ENCODE peak calls at places on chromosomes 2 and 18, in five cellular contexts. J is hippocampal formation, P is NCI-H1092, E is SHP77, H is left colon. W is an unnamed sample.

GRCh38 chr2:183487316-183487715 is 363.1 kb downstream of the NUP35 start:
- DNase-seq in E (no peak), H (no peak), J (no peak), P (no peak), W (no peak)

GRCh38 chr2:128552806-128553551 is 234.3 kb upstream of the HS6ST1 start:
- DNase-seq in H (no peak), P (no peak), J (no peak), E (no peak), W (no peak)

GRCh38 chr2:220277445-220277960 is 650.1 kb downstream of the SLC4A3 start:
- DNase-seq in J (no peak), E (no peak), P (no peak), H (no peak), W (no peak)

GRCh38 chr2:30427606-30428005 is 19.4 kb upstream of the LCLAT1 start:
- DNase-seq in E (no peak), J (no peak), P (no peak), H (no peak), W (no peak)

GRCh38 chr2:68282814-68283812 is 30.8 kb upstream of the PPP3R1 start:
- DNase-seq in E (peak; percentile 60), J (no peak), P (no peak), H (no peak), W (no peak)

GRCh38 chr2:148172131-148172753 is 151.4 kb downstream of the MBD5 start:
- DNase-seq in H (no peak), P (no peak), E (no peak), J (no peak), W (no peak)

GRCh38 chr18:27249933-27250332 is 64.8 kb upstream of the CHST9 start:
- DNase-seq in E (no peak), J (no peak), H (no peak), P (no peak), W (no peak)

GRCh38 chr2:218284106-218284811 is 8.0 kb downstream of the TMBIM1 start:
- DNase-seq in P (no peak), H (peak; percentile 54), E (no peak), J (no peak), W (no peak)

GRCh38 chr2:12741361-12741760 is 24.6 kb downstream of the TRIB2 start:
- DNase-seq in E (no peak), H (no peak), P (no peak), J (no peak), W (no peak)

GRCh38 chr2:198383392-198383791 is 579.0 kb downstream of the PLCL1 start:
- DNase-seq in E (no peak), J (no peak), P (no peak), H (no peak), W (no peak)

GRCh38 chr2:237231593-237231992 is 145.9 kb downstream of the COPS8 start:
- DNase-seq in P (no peak), J (no peak), H (no peak), E (no peak), W (no peak)

GRCh38 chr2:118242216-118242615 is 153.9 kb downstream of the INSIG2 start:
- DNase-seq in P (no peak), J (no peak), H (no peak), E (no peak), W (no peak)

GRCh38 chr2:202756598-202756997 is 115.0 kb downstream of the ICA1L start:
- DNase-seq in J (no peak), E (no peak), H (no peak), P (no peak), W (no peak)

GRCh38 chr2:201261471-201261870 is 1.1 kb downstream of the CASP8 start:
- DNase-seq in H (peak; percentile 61), P (no peak), J (no peak), E (no peak), W (no peak)

GRCh38 chr2:53233759-53234547 is 533.7 kb upstream of the CHAC2 start:
- DNase-seq in E (no peak), J (no peak), H (no peak), P (no peak), W (no peak)

GRCh38 chr2:218983971-218984238 is 1.1 kb downstream of the FEV start:
- DNase-seq in E (no peak), P (no peak), H (no peak), J (no peak), W (no peak)

GRCh38 chr2:212609499-212609898 is 70.9 kb upstream of the ERBB4 start:
- DNase-seq in E (no peak), P (no peak), H (no peak), J (no peak), W (no peak)

GRCh38 chr18:4870177-4870773 is 326.8 kb downstream of the AKAIN1 start:
- DNase-seq in E (no peak), J (no peak), P (no peak), H (no peak), W (no peak)

GRCh38 chr2:66775730-66776422 is 341.0 kb downstream of the MEIS1 start:
- DNase-seq in P (no peak), J (no peak), E (no peak), H (no peak), W (no peak)

GRCh38 chr2:35294636-35295263 is 1060.8 kb upstream of the CRIM1 start:
- DNase-seq in H (no peak), J (no peak), P (no peak), E (no peak), W (no peak)

GRCh38 chr18:58687871-58688308 is 16.6 kb downstream of the MALT1 start:
- DNase-seq in P (no peak), H (no peak), J (no peak), E (no peak), W (no peak)

W was measured in nucleus accumbens.